ENCODE peak calls at places on chromosomes 1 and 21, in four cellular contexts. M, N, V and O are unnamed samples.

GRCh38 chr21:42417533-42417932 is 13.8 kb downstream of the UBASH3A start:
- DNase-seq in M (peak; percentile 40), N (no peak), V (no peak), O (no peak)

GRCh38 chr1:3079381-3080093 is 10.5 kb downstream of the PRDM16 start:
- DNase-seq in M (no peak), N (no peak), V (no peak), O (no peak)

GRCh38 chr1:40308036-40308727 is 8.9 kb downstream of the COL9A2 start:
- DNase-seq in M (no peak), N (no peak), V (peak; percentile 59), O (no peak)

GRCh38 chr1:20211511-20211931 is 25.2 kb upstream of the PLA2G2C start:
- DNase-seq in M (no peak), N (peak; percentile 43), V (peak; percentile 72), O (no peak)

GRCh38 chr1:15820478-15820877 is 13.0 kb upstream of the UQCRHL start:
- DNase-seq in M (no peak), N (no peak), V (no peak), O (no peak)

GRCh38 chr1:212452323-212453155 is 19.8 kb downstream of the NENF start:
- DNase-seq in M (no peak), N (peak; percentile 68), V (no peak), O (no peak)

GRCh38 chr1:83077411-83077810 is 921.5 kb downstream of the TTLL7 start:
- DNase-seq in M (no peak), N (peak; percentile 34), V (no peak), O (no peak)

GRCh38 chr1:194570449-194570848 is 1384.0 kb upstream of the B3GALT2 start:
- DNase-seq in M (no peak), N (no peak), V (no peak), O (no peak)

GRCh38 chr1:224922404-224923164 is 6.9 kb upstream of the DNAH14 start:
- DNase-seq in M (peak; percentile 60), N (peak; percentile 44), V (no peak), O (no peak)

GRCh38 chr1:204081791-204082513 is 9.0 kb downstream of the SOX13 start:
- DNase-seq in M (no peak), N (no peak), V (no peak), O (no peak)

GRCh38 chr1:162690672-162691434 is 58.6 kb downstream of the DDR2 start:
- DNase-seq in M (no peak), N (peak; percentile 98), V (peak; percentile 91), O (peak; percentile 24)

GRCh38 chr1:239386453-239387303 is at the start of gene CHRM3:
- DNase-seq in M (no peak), N (no peak), V (peak; percentile 21), O (peak; percentile 74)

GRCh38 chr1:74790453-74790852 is 57.5 kb downstream of the TYW3 start:
- DNase-seq in M (no peak), N (no peak), V (no peak), O (no peak)

GRCh38 chr1:202438393-202439174 is 90.1 kb downstream of the PPP1R12B start:
- DNase-seq in M (no peak), N (no peak), V (no peak), O (no peak)

GRCh38 chr1:84117868-84118267 is 26.2 kb upstream of the PRKACB start:
- DNase-seq in M (no peak), N (peak; percentile 61), V (no peak), O (no peak)

GRCh38 chr1:119075614-119076013 is 64.8 kb downstream of the WARS2 start:
- DNase-seq in M (no peak), N (peak; percentile 91), V (peak; percentile 13), O (no peak)

GRCh38 chr1:35030338-35031102 is 1.2 kb downstream of the ZMYM6 start:
- DNase-seq in M (peak; percentile 41), N (no peak), V (no peak), O (no peak)

GRCh38 chr21:41768371-41769042 is 1.7 kb upstream of the RIPK4 start:
- DNase-seq in M (no peak), N (peak; percentile 79), V (no peak), O (peak; percentile 66)

GRCh38 chr1:40593449-40594186 is 62.2 kb downstream of the ZNF684 start:
- DNase-seq in M (no peak), N (no peak), V (no peak), O (no peak)

GRCh38 chr1:28801461-28801860 is 10.5 kb upstream of the OPRD1 start:
- DNase-seq in M (no peak), N (no peak), V (no peak), O (no peak)

GRCh38 chr1:9275567-9276034 is 17.1 kb upstream of the SPSB1 start:
- DNase-seq in M (peak; percentile 85), N (peak; percentile 93), V (peak; percentile 92), O (no peak)

GRCh38 chr1:95437011-95437410 is 203.0 kb downstream of the RWDD3 start:
- DNase-seq in M (no peak), N (no peak), V (no peak), O (no peak)

GRCh38 chr1:206808615-206809014 is 36.3 kb upstream of the IL10 start:
- DNase-seq in M (peak; percentile 60), N (peak; percentile 55), V (peak; percentile 36), O (no peak)

DNA sequence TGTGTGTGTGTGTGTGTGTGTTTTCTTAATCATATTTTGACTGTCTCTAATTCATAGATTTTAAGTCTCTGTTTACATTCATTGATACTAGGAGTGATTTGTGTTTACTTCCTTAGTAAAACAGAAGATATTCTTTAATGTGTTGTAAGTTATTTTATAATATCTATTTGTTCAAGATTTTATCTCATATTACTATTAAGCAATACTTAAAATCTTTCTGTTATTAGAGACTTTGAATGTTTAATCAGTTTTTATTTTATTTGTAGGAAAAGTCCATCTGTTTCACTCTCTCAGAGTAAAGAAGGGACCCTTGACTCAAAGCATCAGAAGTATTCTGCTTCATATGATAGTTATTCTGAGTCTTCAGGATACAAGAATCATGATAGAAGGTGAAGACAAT is 89.2 kb downstream of the CEP350 start:
- DNase-seq in M (no peak), N (no peak), V (no peak), O (no peak)
- TF ChIP-seq CTCF in M (no peak), N (no peak), V (no peak), O (no peak)

DNA sequence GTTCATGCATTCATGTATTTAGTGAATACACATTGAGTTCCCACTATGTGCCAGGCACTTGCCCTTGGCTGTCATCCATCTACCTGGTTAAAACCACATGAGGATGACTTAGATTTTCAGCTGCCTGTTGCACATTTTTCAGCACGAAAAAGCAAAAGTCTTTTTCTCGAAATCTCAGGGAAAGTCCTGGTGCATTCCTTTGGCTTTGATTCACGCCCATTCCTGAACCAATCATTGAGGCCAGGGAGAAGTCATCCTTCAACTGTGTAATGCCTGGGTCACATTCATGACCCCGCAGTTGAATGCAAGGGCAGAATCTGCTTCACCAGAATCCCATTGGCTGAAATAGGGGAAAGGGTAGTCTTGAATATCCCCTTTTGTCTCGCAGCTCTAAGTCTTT is 84.4 kb downstream of the RNF220 start:
- DNase-seq in M (no peak), N (peak; percentile 71), V (no peak), O (no peak)
- TF ChIP-seq CTCF in M (no peak), N (no peak), V (no peak), O (no peak)

GRCh38 chr1:247375747-247376146 is 40.2 kb upstream of the NLRP3 start:
- DNase-seq in M (no peak), N (no peak), V (no peak), O (peak; percentile 35)

GRCh38 chr1:247370786-247371732 is 39.4 kb upstream of the ZNF496 start:
- DNase-seq in M (no peak), N (no peak), V (no peak), O (no peak)

GRCh38 chr1:247376659-247377058 is 39.3 kb upstream of the NLRP3 start:
- DNase-seq in M (no peak), N (no peak), V (no peak), O (peak; percentile 77)

GRCh38 chr1:247371801-247372259 is 40.2 kb upstream of the ZNF496 start:
- DNase-seq in M (no peak), N (no peak), V (no peak), O (no peak)

DNA sequence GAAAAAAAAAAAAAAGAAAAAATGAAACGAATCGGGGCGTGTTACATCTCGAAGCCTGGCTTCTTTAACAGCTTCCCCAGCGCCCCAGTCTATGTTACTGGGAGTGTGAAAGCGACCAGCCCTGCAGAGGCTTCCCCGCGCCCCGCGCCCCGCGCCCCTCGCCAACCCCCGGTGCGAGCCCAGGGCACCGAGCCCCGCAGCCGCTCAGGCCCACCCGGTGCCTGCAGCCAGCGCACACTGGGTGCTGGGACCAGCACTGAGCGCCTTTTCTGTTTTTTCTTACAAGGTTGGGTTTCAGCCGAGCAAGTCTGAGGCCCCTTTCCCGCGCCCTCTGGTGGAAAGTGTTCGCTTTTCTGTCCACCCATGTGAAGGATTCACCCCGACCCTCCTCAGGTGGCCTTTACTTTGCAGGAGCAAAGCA is 42.1 kb upstream of the ZNF496 start:
- DNase-seq in M (peak; percentile 54), N (peak; percentile 50), V (peak; percentile 52), O (peak; percentile 83)
- TF ChIP-seq CTCF in M (no peak), N (peak; percentile 57), V (no peak), O (peak; percentile 23)

GRCh38 chr21:45768011-45768740 is 124.7 kb downstream of the PCBP3 start:
- DNase-seq in M (peak; percentile 11), N (peak; percentile 53), V (no peak), O (no peak)

GRCh38 chr21:45769239-45769758 is 125.8 kb downstream of the PCBP3 start:
- DNase-seq in M (no peak), N (no peak), V (no peak), O (no peak)

GRCh38 chr21:45767071-45768006 is 123.8 kb downstream of the PCBP3 start:
- DNase-seq in M (no peak), N (peak; percentile 71), V (no peak), O (no peak)

GRCh38 chr21:45769896-45770295 is 126.4 kb downstream of the PCBP3 start:
- DNase-seq in M (no peak), N (no peak), V (no peak), O (no peak)

DNA sequence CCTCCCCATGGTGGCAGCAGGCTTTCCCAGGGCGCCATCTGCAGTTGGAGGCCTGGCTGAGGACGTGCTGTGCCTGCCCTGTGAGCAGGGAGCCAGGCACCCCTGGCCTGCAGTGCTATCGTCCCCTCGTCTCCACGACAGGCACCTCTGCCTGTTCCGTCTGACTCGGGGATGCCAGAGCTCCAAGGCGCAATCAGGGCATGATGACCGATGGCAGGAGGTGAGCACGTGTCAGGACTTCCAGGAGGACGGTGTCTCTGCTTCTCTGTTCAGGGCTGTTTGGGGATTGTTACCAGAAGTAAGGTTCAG is 125.2 kb downstream of the PCBP3 start:
- DNase-seq in M (no peak), N (no peak), V (no peak), O (no peak)
- TF ChIP-seq CTCF in M (no peak), N (no peak), V (no peak), O (no peak)

GRCh38 chr21:37563641-37564340 is 197.2 kb downstream of the DYRK1A start:
- DNase-seq in M (peak; percentile 95), N (peak; percentile 90), V (peak; percentile 97), O (peak; percentile 90)
- TF ChIP-seq CTCF in M (no peak), N (peak; percentile 16), V (peak; percentile 35), O (no peak)